ENCODE peak calls at places on chromosome 10, in ten cellular contexts. One of them, this sample, is unnamed.

GRCh38 chr10:83233691-83234090 is 905.6 kb upstream of the GHITM start:
- DNase-seq in epithelial cell of proximal tubule: no peak
- DNase-seq in lung: no peak
- DNase-seq in H7: no peak
- DNase-seq in CD4-positive, alpha-beta memory T cell: no peak
- DNase-seq in AG04450: no peak
- DNase-seq in right cardiac atrium: no peak
- DNase-seq in transverse colon: no peak
- DNase-seq in hepatocyte: no peak
- DNase-seq in MG63: no peak
- DNase-seq in this sample: no peak

GRCh38 chr10:77661100-77661499 is 23.5 kb upstream of the KCNMA1 start:
- DNase-seq in H7: no peak
- DNase-seq in right cardiac atrium: no peak
- DNase-seq in epithelial cell of proximal tubule: no peak
- DNase-seq in lung: no peak
- DNase-seq in AG04450: no peak
- DNase-seq in CD4-positive, alpha-beta memory T cell: no peak
- DNase-seq in hepatocyte: no peak
- DNase-seq in MG63: no peak
- DNase-seq in transverse colon: no peak
- DNase-seq in this sample: no peak

GRCh38 chr10:72272689-72273409 is 875 bp upstream of the DDIT4 start:
- DNase-seq in CD4-positive, alpha-beta memory T cell: no peak
- DNase-seq in transverse colon: peak; percentile 90
- DNase-seq in lung: peak; percentile 88
- DNase-seq in MG63: peak; percentile 98
- DNase-seq in epithelial cell of proximal tubule: no peak
- DNase-seq in right cardiac atrium: peak; percentile 97
- DNase-seq in H7: peak; percentile 90
- DNase-seq in AG04450: peak; percentile 94
- DNase-seq in hepatocyte: peak; percentile 96
- DNase-seq in this sample: peak; percentile 94

GRCh38 chr10:35643151-35643975 is 1.3 kb upstream of the FZD8 start:
- DNase-seq in epithelial cell of proximal tubule: no peak
- DNase-seq in hepatocyte: peak; percentile 77
- DNase-seq in right cardiac atrium: peak; percentile 97
- DNase-seq in AG04450: no peak
- DNase-seq in transverse colon: peak; percentile 66
- DNase-seq in CD4-positive, alpha-beta memory T cell: peak; percentile 17
- DNase-seq in H7: peak; percentile 87
- DNase-seq in lung: peak; percentile 65
- DNase-seq in MG63: peak; percentile 53
- DNase-seq in this sample: peak; percentile 56

GRCh38 chr10:6176691-6177231 is 26.0 kb upstream of the PFKFB3 start:
- DNase-seq in transverse colon: no peak
- DNase-seq in hepatocyte: no peak
- DNase-seq in lung: no peak
- DNase-seq in epithelial cell of proximal tubule: peak; percentile 47
- DNase-seq in AG04450: no peak
- DNase-seq in H7: no peak
- DNase-seq in CD4-positive, alpha-beta memory T cell: no peak
- DNase-seq in MG63: peak; percentile 58
- DNase-seq in right cardiac atrium: no peak
- DNase-seq in this sample: no peak

GRCh38 chr10:130555411-130555750 is 419.2 kb downstream of the GLRX3 start:
- DNase-seq in hepatocyte: no peak
- DNase-seq in CD4-positive, alpha-beta memory T cell: no peak
- DNase-seq in H7: no peak
- DNase-seq in epithelial cell of proximal tubule: no peak
- DNase-seq in lung: no peak
- DNase-seq in MG63: no peak
- DNase-seq in right cardiac atrium: no peak
- DNase-seq in AG04450: no peak
- DNase-seq in transverse colon: no peak
- DNase-seq in this sample: no peak

GRCh38 chr10:116648903-116649302 is 28.1 kb downstream of the PNLIPRP2 start:
- DNase-seq in MG63: no peak
- DNase-seq in lung: no peak
- DNase-seq in right cardiac atrium: no peak
- DNase-seq in epithelial cell of proximal tubule: no peak
- DNase-seq in CD4-positive, alpha-beta memory T cell: no peak
- DNase-seq in transverse colon: no peak
- DNase-seq in hepatocyte: no peak
- DNase-seq in AG04450: no peak
- DNase-seq in H7: no peak
- DNase-seq in this sample: no peak

GRCh38 chr10:4720463-4720862 is 105.5 kb upstream of the AKR1E2 start:
- DNase-seq in AG04450: no peak
- DNase-seq in MG63: no peak
- DNase-seq in right cardiac atrium: no peak
- DNase-seq in H7: no peak
- DNase-seq in CD4-positive, alpha-beta memory T cell: no peak
- DNase-seq in epithelial cell of proximal tubule: no peak
- DNase-seq in transverse colon: no peak
- DNase-seq in hepatocyte: no peak
- DNase-seq in lung: no peak
- DNase-seq in this sample: no peak

GRCh38 chr10:113449151-113449695 is 103.6 kb upstream of the HABP2 start:
- DNase-seq in right cardiac atrium: no peak
- DNase-seq in MG63: no peak
- DNase-seq in H7: no peak
- DNase-seq in transverse colon: no peak
- DNase-seq in AG04450: no peak
- DNase-seq in CD4-positive, alpha-beta memory T cell: no peak
- DNase-seq in hepatocyte: no peak
- DNase-seq in epithelial cell of proximal tubule: no peak
- DNase-seq in lung: no peak
- DNase-seq in this sample: no peak
- H3K4me3 ChIP-seq in right cardiac atrium: no peak overlapping the region
- H3K4me3 ChIP-seq in MG63: no peak overlapping the region
- H3K4me3 ChIP-seq in H7: no peak overlapping the region
- H3K4me3 ChIP-seq in transverse colon: no peak overlapping the region
- H3K4me3 ChIP-seq in AG04450: no peak overlapping the region
- H3K4me3 ChIP-seq in CD4-positive, alpha-beta memory T cell: no peak overlapping the region
- H3K4me3 ChIP-seq in hepatocyte: no peak overlapping the region
- H3K4me3 ChIP-seq in epithelial cell of proximal tubule: no peak overlapping the region
- H3K4me3 ChIP-seq in lung: no peak overlapping the region
- H3K4me3 ChIP-seq in this sample: no peak overlapping the region

GRCh38 chr10:22677333-22677732 is 37.0 kb downstream of the PIP4K2A start:
- DNase-seq in transverse colon: no peak
- DNase-seq in hepatocyte: no peak
- DNase-seq in MG63: no peak
- DNase-seq in AG04450: no peak
- DNase-seq in right cardiac atrium: no peak
- DNase-seq in epithelial cell of proximal tubule: no peak
- DNase-seq in CD4-positive, alpha-beta memory T cell: no peak
- DNase-seq in H7: no peak
- DNase-seq in lung: no peak
- DNase-seq in this sample: no peak

GRCh38 chr10:22681301-22681700 is 33.1 kb downstream of the PIP4K2A start:
- DNase-seq in lung: no peak
- DNase-seq in CD4-positive, alpha-beta memory T cell: no peak
- DNase-seq in H7: no peak
- DNase-seq in right cardiac atrium: no peak
- DNase-seq in epithelial cell of proximal tubule: no peak
- DNase-seq in transverse colon: no peak
- DNase-seq in AG04450: no peak
- DNase-seq in hepatocyte: no peak
- DNase-seq in MG63: no peak
- DNase-seq in this sample: no peak

GRCh38 chr10:22681783-22682183 is 32.6 kb downstream of the PIP4K2A start:
- DNase-seq in H7: no peak
- DNase-seq in lung: no peak
- DNase-seq in MG63: peak; percentile 66
- DNase-seq in CD4-positive, alpha-beta memory T cell: no peak
- DNase-seq in epithelial cell of proximal tubule: no peak
- DNase-seq in transverse colon: no peak
- DNase-seq in hepatocyte: peak; percentile 48
- DNase-seq in right cardiac atrium: peak; percentile 65
- DNase-seq in AG04450: no peak
- DNase-seq in this sample: no peak

GRCh38 chr10:22682237-22683192 is 31.9 kb downstream of the PIP4K2A start:
- DNase-seq in hepatocyte: no peak
- DNase-seq in right cardiac atrium: no peak
- DNase-seq in MG63: peak; percentile 7
- DNase-seq in AG04450: no peak
- DNase-seq in H7: no peak
- DNase-seq in lung: no peak
- DNase-seq in transverse colon: peak; percentile 42
- DNase-seq in CD4-positive, alpha-beta memory T cell: peak; percentile 77
- DNase-seq in epithelial cell of proximal tubule: no peak
- DNase-seq in this sample: peak; percentile 61

DNA sequence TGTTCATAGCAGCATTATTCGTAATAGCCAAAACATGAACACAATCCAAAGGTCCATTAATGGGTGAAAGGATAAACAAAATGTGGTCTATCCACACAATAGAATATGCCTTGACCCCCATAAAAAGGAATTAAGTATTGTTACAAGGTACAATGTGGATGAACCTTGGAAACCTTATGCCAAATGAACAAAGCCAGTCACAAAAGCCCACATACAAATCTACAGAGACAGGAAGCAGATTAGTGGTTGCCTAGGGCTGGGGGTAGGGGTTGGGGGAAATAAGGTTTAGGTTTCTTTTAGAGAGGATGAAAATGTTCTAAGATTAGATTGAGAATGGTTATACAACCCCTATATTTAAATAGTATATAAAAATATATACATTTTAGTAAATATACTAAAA is 34.8 kb downstream of the PIP4K2A start:
- DNase-seq in lung: no peak
- DNase-seq in epithelial cell of proximal tubule: no peak
- DNase-seq in transverse colon: no peak
- DNase-seq in right cardiac atrium: no peak
- DNase-seq in CD4-positive, alpha-beta memory T cell: peak; percentile 43
- DNase-seq in hepatocyte: no peak
- DNase-seq in AG04450: no peak
- DNase-seq in H7: no peak
- DNase-seq in MG63: no peak
- DNase-seq in this sample: no peak
- H3K4me3 ChIP-seq in lung: no peak overlapping the region
- H3K4me3 ChIP-seq in epithelial cell of proximal tubule: no peak overlapping the region
- H3K4me3 ChIP-seq in transverse colon: no peak overlapping the region
- H3K4me3 ChIP-seq in right cardiac atrium: no peak overlapping the region
- H3K4me3 ChIP-seq in CD4-positive, alpha-beta memory T cell: no peak overlapping the region
- H3K4me3 ChIP-seq in hepatocyte: no peak overlapping the region
- H3K4me3 ChIP-seq in AG04450: no peak overlapping the region
- H3K4me3 ChIP-seq in H7: no peak overlapping the region
- H3K4me3 ChIP-seq in MG63: no peak overlapping the region
- H3K4me3 ChIP-seq in this sample: no peak overlapping the region

GRCh38 chr10:100370561-100370975 is 23.5 kb downstream of the SCD start:
- DNase-seq in MG63: peak; percentile 27
- DNase-seq in lung: no peak
- DNase-seq in epithelial cell of proximal tubule: no peak
- DNase-seq in AG04450: no peak
- DNase-seq in H7: no peak
- DNase-seq in hepatocyte: peak; percentile 53
- DNase-seq in right cardiac atrium: no peak
- DNase-seq in CD4-positive, alpha-beta memory T cell: no peak
- DNase-seq in transverse colon: peak; percentile 52
- DNase-seq in this sample: no peak

GRCh38 chr10:100373298-100374136 is 26.5 kb downstream of the SCD start:
- DNase-seq in lung: peak; percentile 98
- DNase-seq in MG63: peak; percentile 100
- DNase-seq in right cardiac atrium: peak; percentile 98
- DNase-seq in transverse colon: peak; percentile 98
- DNase-seq in hepatocyte: peak; percentile 99
- DNase-seq in AG04450: peak; percentile 98
- DNase-seq in CD4-positive, alpha-beta memory T cell: peak; percentile 60
- DNase-seq in epithelial cell of proximal tubule: peak; percentile 97
- DNase-seq in H7: peak; percentile 94
- DNase-seq in this sample: peak; percentile 98

GRCh38 chr10:100368721-100369120 is 21.7 kb downstream of the SCD start:
- DNase-seq in epithelial cell of proximal tubule: no peak
- DNase-seq in hepatocyte: no peak
- DNase-seq in H7: no peak
- DNase-seq in MG63: no peak
- DNase-seq in CD4-positive, alpha-beta memory T cell: no peak
- DNase-seq in right cardiac atrium: no peak
- DNase-seq in AG04450: no peak
- DNase-seq in lung: no peak
- DNase-seq in transverse colon: no peak
- DNase-seq in this sample: no peak

GRCh38 chr10:100372415-100373297 is 25.6 kb downstream of the SCD start:
- DNase-seq in epithelial cell of proximal tubule: no peak
- DNase-seq in MG63: no peak
- DNase-seq in CD4-positive, alpha-beta memory T cell: no peak
- DNase-seq in transverse colon: no peak
- DNase-seq in lung: no peak
- DNase-seq in AG04450: no peak
- DNase-seq in hepatocyte: no peak
- DNase-seq in right cardiac atrium: no peak
- DNase-seq in H7: no peak
- DNase-seq in this sample: no peak

DNA sequence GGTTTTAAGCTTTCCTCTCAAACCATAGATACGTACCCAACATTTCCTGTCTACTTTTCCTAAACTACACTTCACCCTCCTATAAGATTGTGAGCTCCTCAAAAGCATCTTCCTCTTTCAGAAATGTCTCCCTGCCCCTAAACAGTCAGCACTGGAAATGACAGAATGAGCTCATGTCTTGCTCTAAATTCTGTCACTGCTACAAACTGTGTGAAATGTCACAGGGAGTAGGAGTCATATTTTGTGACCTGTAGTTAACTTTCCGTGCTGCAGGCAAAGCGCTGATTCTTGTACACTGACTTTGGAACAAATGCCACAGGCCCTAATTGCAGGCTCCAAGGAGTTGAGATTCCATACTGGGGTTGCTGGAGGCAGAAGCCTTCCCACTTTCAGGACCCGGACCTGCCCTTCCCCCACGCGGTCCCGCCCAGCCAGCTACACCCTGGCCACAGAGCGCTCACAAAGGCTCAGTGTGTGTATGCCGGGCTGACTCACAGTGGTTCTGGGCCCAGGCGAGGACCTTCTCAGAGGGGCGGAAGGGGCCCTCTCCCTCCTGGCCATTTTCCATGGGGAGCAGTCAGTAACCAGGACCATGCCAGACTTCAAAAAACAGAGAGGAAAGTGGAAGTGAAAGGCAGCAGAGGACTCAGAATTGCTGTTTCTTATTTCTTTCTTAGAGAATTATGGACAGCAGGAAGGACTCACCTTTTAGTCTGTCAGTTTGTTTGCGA is 24.1 kb downstream of the SCD start:
- DNase-seq in AG04450: peak; percentile 37
- DNase-seq in H7: peak; percentile 74
- DNase-seq in CD4-positive, alpha-beta memory T cell: peak; percentile 43
- DNase-seq in right cardiac atrium: peak; percentile 94
- DNase-seq in hepatocyte: peak; percentile 92
- DNase-seq in MG63: peak; percentile 95
- DNase-seq in lung: peak; percentile 71
- DNase-seq in transverse colon: peak; percentile 91
- DNase-seq in epithelial cell of proximal tubule: no peak
- DNase-seq in this sample: peak; percentile 46
- H3K4me3 ChIP-seq in AG04450: no peak overlapping the region
- H3K4me3 ChIP-seq in H7: no peak overlapping the region
- H3K4me3 ChIP-seq in CD4-positive, alpha-beta memory T cell: peak overlapping the region; percentile 36
- H3K4me3 ChIP-seq in right cardiac atrium: no peak overlapping the region
- H3K4me3 ChIP-seq in hepatocyte: no peak overlapping the region
- H3K4me3 ChIP-seq in MG63: no peak overlapping the region
- H3K4me3 ChIP-seq in lung: no peak overlapping the region
- H3K4me3 ChIP-seq in transverse colon: no peak overlapping the region
- H3K4me3 ChIP-seq in epithelial cell of proximal tubule: no peak overlapping the region
- H3K4me3 ChIP-seq in this sample: peak overlapping the region; percentile 12

GRCh38 chr10:75954486-75954885 is 523.1 kb downstream of the LRMDA start:
- DNase-seq in transverse colon: no peak
- DNase-seq in H7: no peak
- DNase-seq in right cardiac atrium: no peak
- DNase-seq in epithelial cell of proximal tubule: no peak
- DNase-seq in lung: no peak
- DNase-seq in hepatocyte: no peak
- DNase-seq in AG04450: no peak
- DNase-seq in CD4-positive, alpha-beta memory T cell: no peak
- DNase-seq in MG63: no peak
- DNase-seq in this sample: no peak

GRCh38 chr10:75957321-75957720 is 525.9 kb downstream of the LRMDA start:
- DNase-seq in CD4-positive, alpha-beta memory T cell: no peak
- DNase-seq in transverse colon: no peak
- DNase-seq in epithelial cell of proximal tubule: no peak
- DNase-seq in lung: no peak
- DNase-seq in H7: no peak
- DNase-seq in hepatocyte: no peak
- DNase-seq in MG63: no peak
- DNase-seq in right cardiac atrium: no peak
- DNase-seq in AG04450: no peak
- DNase-seq in this sample: no peak

GRCh38 chr10:75956624-75957023 is 525.2 kb downstream of the LRMDA start:
- DNase-seq in AG04450: no peak
- DNase-seq in transverse colon: no peak
- DNase-seq in lung: no peak
- DNase-seq in epithelial cell of proximal tubule: no peak
- DNase-seq in H7: no peak
- DNase-seq in CD4-positive, alpha-beta memory T cell: no peak
- DNase-seq in hepatocyte: no peak
- DNase-seq in right cardiac atrium: no peak
- DNase-seq in MG63: no peak
- DNase-seq in this sample: no peak

GRCh38 chr10:75957721-75958120 is 526.3 kb downstream of the LRMDA start:
- DNase-seq in transverse colon: no peak
- DNase-seq in CD4-positive, alpha-beta memory T cell: no peak
- DNase-seq in AG04450: no peak
- DNase-seq in H7: no peak
- DNase-seq in hepatocyte: no peak
- DNase-seq in right cardiac atrium: no peak
- DNase-seq in lung: no peak
- DNase-seq in epithelial cell of proximal tubule: no peak
- DNase-seq in MG63: no peak
- DNase-seq in this sample: no peak

DNA sequence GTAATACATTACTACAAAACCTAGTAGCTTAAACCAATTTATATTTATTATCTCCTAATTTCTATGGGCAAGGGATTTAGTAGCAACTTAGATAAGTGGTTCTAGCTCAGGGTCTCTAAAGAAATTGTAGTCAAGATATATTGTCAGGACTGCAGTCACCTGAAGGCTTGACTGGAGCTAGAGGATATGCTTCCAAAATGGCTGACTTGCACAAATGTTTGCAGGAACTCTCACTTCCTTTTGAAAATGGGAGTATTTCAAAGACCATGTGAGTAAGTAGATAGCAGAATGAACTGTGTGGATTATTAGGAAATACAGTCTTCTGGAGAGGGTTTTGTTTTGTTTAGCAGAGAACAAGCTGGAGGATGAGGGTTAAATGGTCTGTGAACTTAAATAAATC is 524.5 kb downstream of the LRMDA start:
- DNase-seq in transverse colon: no peak
- DNase-seq in H7: no peak
- DNase-seq in epithelial cell of proximal tubule: no peak
- DNase-seq in AG04450: no peak
- DNase-seq in CD4-positive, alpha-beta memory T cell: no peak
- DNase-seq in MG63: no peak
- DNase-seq in hepatocyte: no peak
- DNase-seq in lung: no peak
- DNase-seq in right cardiac atrium: no peak
- DNase-seq in this sample: no peak
- H3K4me3 ChIP-seq in transverse colon: no peak overlapping the region
- H3K4me3 ChIP-seq in H7: no peak overlapping the region
- H3K4me3 ChIP-seq in epithelial cell of proximal tubule: no peak overlapping the region
- H3K4me3 ChIP-seq in AG04450: no peak overlapping the region
- H3K4me3 ChIP-seq in CD4-positive, alpha-beta memory T cell: no peak overlapping the region
- H3K4me3 ChIP-seq in MG63: no peak overlapping the region
- H3K4me3 ChIP-seq in hepatocyte: no peak overlapping the region
- H3K4me3 ChIP-seq in lung: no peak overlapping the region
- H3K4me3 ChIP-seq in right cardiac atrium: no peak overlapping the region
- H3K4me3 ChIP-seq in this sample: no peak overlapping the region